ENCODE peak calls at places on chromosomes 13 and 19, in four cellular contexts. J is A549, X is K562, V is GM12878. S is an unnamed sample.

GRCh38 chr13:30739646-30740642 is 4.6 kb downstream of the ALOX5AP start:
- DNase-seq in V (peak), X (no peak), J (peak), S (peak)

GRCh38 chr13:88339271-88339741 is 668.1 kb downstream of the SLITRK5 start:
- DNase-seq in J (no peak), X (no peak), V (no peak), S (no peak)

GRCh38 chr19:5563941-5564612 is 3.7 kb downstream of the TINCR start:
- DNase-seq in J (peak), X (no peak), V (no peak), S (peak)

GRCh38 chr13:29182216-29182615 is 362.1 kb downstream of the MTUS2 start:
- DNase-seq in J (no peak), V (no peak), X (no peak), S (no peak)

GRCh38 chr19:54383330-54383729 is 18.6 kb upstream of the LAIR1 start:
- DNase-seq in J (no peak), V (no peak), X (no peak), S (no peak)

GRCh38 chr19:6739390-6739883 is at the start of gene TRIP10:
- DNase-seq in V (no peak), J (peak), X (peak), S (peak)

GRCh38 chr19:33291623-33292534 is 10.5 kb downstream of the CEBPA start:
- DNase-seq in X (no peak), V (no peak), J (no peak), S (no peak)

GRCh38 chr19:17468302-17469091 is 1.8 kb upstream of the SLC27A1 start:
- DNase-seq in J (no peak), V (no peak), X (no peak), S (no peak)

GRCh38 chr19:41324231-41324702 is 14.3 kb downstream of the CCDC97 start:
- DNase-seq in V (no peak), J (no peak), X (no peak), S (no peak)

GRCh38 chr19:13208964-13209796 is 59.0 kb downstream of the IER2 start:
- DNase-seq in X (no peak), J (no peak), V (no peak), S (no peak)

GRCh38 chr19:6186435-6186834 is 51.0 kb downstream of the ACSBG2 start:
- DNase-seq in X (no peak), V (no peak), J (no peak), S (no peak)

GRCh38 chr13:48723168-48723567 is 69.4 kb downstream of the CYSLTR2 start:
- DNase-seq in J (no peak), X (no peak), V (no peak), S (no peak)

GRCh38 chr13:72952529-72953141 is 106.2 kb upstream of the KLF5 start:
- DNase-seq in X (no peak), V (no peak), J (no peak), S (no peak)

GRCh38 chr13:72953391-72953960 is 105.3 kb upstream of the KLF5 start:
- DNase-seq in J (no peak), X (no peak), V (no peak), S (no peak)
- TF ChIP-seq BHLHE40 in J (no peak), X (no peak), V (no peak), S (no peak)

GRCh38 chr13:99132295-99132835 is 68.3 kb upstream of the UBAC2 start:
- DNase-seq in J (no peak), X (no peak), V (no peak), S (no peak)
- TF ChIP-seq RCOR1 in J (no peak), X (no peak), V (no peak), S (no peak)

DNA sequence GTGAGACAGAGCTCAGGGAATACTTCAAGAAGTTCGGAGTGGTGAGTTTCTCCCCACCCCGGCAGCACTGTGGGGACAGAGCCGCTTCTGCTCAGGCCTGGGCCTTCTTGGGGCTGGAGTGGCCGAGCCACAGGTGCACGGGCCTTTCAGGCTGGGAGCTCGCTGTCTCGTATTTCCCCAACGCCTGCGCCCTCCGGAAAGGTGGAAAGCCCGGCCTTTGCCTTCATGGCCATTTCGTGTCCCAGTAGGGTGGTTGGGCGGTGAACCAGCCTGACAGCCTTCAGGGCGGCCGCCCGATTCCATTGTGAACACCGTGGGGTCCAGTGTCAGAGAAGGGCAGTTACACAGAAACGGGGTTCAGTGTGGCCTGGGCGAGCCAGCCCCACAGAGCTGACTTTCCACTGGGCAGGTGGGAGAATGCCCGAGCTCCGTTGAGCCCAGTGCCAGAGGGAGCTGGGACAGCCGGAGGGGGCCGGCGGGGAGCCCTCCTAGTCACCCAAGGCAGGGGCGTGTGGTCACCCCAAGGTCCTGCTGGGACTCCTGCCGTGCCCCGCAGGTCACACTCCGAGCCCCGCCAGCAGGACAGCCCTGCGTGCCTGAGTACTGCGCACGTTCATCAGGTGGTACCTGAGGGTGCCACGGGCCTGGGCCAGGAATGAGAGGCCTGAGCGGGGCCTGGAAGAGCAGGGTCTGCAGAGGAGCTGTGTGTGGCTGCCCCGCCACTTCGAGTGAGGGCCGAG is 14.0 kb downstream of the DAZAP1 start:
- DNase-seq in J (no peak), X (no peak), V (no peak), S (no peak)
- TF ChIP-seq POLR2A in J (no peak), X (no peak), V (no peak), S (no peak)

GRCh38 chr19:30068528-30069395 is 126.7 kb downstream of the URI1 start:
- DNase-seq in J (no peak), V (no peak), X (no peak), S (no peak)

GRCh38 chr19:30064776-30065494 is 122.9 kb downstream of the URI1 start:
- DNase-seq in J (no peak), V (no peak), X (no peak), S (no peak)

GRCh38 chr19:30065680-30066606 is 123.9 kb downstream of the URI1 start:
- DNase-seq in J (no peak), X (peak), V (no peak), S (no peak)

GRCh38 chr19:30069535-30070197 is 127.6 kb downstream of the URI1 start:
- DNase-seq in J (no peak), X (no peak), V (no peak), S (no peak)

DNA sequence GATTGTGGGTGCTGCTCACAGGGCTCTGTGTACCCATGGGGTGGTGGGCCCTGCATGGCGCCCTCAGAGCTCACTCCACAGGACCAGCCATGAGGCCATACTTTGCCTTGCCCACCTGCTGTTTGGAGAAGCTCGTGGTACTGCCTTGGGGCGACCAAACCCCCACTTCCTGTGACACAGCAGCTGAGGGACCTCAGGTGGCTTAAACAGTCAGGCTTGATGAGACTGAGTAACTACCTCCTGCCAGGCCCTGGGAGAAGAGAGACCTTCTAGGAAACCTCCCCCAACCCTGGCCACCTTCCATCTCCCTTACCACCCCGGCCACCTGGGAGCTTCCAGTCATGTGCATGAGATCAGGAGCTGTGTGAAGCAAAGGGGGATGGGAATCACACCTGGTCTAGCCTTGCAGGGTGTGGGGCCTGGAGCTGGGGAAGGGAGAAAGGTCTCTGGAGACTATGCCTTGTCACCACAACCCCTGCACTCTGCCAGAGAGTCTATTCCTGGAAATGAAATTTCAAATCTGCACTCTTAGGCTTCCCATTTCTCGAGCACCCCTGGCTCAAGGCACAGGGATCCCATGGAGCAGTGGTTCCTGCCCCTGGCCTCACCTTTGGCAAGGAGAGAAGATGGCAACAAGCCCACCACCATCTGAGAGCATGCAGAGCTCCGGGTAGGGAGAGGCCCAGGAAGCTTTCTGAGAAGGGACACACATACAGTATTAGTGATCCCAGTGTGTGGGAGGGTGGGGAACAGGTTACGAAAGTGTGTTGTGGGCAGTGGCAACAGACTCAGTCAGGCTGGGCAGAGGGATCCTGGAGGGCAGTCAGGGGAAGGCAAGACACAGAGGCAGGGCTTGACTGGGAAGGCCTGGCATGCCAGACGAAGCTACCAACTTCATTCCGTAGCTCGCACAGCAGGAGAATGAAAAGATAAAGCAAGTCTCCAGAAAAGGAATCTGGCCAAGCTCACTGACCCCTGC is 125.0 kb downstream of the URI1 start:
- DNase-seq in J (no peak), X (no peak), V (no peak), S (no peak)
- TF ChIP-seq BHLHE40 in J (no peak), X (no peak), V (no peak), S (no peak)

GRCh38 chr19:49411681-49412321 is 11.4 kb downstream of the PTH2 start:
- DNase-seq in X (no peak), V (no peak), J (no peak), S (no peak)
- TF ChIP-seq RCOR1 in X (no peak), V (no peak), J (no peak), S (no peak)

GRCh38 chr19:3573162-3573857 is 566 bp downstream of the HMG20B start:
- DNase-seq in J (no peak), X (no peak), V (no peak), S (no peak)
- TF ChIP-seq POLR2A in J (no peak), X (peak), V (peak), S (no peak)